ENCODE peak calls at places on chromosome 6, in ten cellular contexts. W is kidney epithelial cell; B is astrocyte; P is MM.1S; Y is breast epithelium; S is IMR-90; R is CD8-positive, alpha-beta T cell; F is PC-9; V is Panc1; Z is pancreas. L is an unnamed sample.
A peak's percentile ranks its signal among the peaks of the same experiment; 100 is the strongest.

GRCh38 chr6:157019733-157020132 is 242.6 kb downstream of the ARID1B start:
- DNase-seq in W (no peak), B (no peak), P (peak; percentile 31), Y (no peak), S (peak; percentile 26), R (no peak), F (no peak), V (no peak), Z (no peak), L (no peak)

GRCh38 chr6:127481628-127482027 is 22.4 kb upstream of the KIAA0408 start:
- DNase-seq in W (peak; percentile 73), B (peak; percentile 82), P (no peak), Y (no peak), S (peak; percentile 68), R (no peak), F (peak; percentile 39), V (no peak), Z (no peak), L (no peak)

GRCh38 chr6:45411959-45412358 is 34.2 kb upstream of the SUPT3H start:
- DNase-seq in W (no peak), B (no peak), P (no peak), Y (no peak), S (no peak), R (no peak), F (peak; percentile 31), V (no peak), Z (no peak), L (no peak)

GRCh38 chr6:34238507-34239239 is 2.0 kb downstream of the HMGA1 start:
- DNase-seq in W (no peak), B (no peak), P (no peak), Y (no peak), S (no peak), R (no peak), F (no peak), V (no peak), Z (no peak), L (no peak)

GRCh38 chr6:82914511-82914910 is 151.1 kb downstream of the UBE3D start:
- DNase-seq in W (no peak), B (no peak), P (no peak), Y (no peak), S (no peak), R (no peak), F (no peak), V (no peak), Z (no peak), L (no peak)

GRCh38 chr6:6665505-6665904 is 77.0 kb downstream of the LY86 start:
- DNase-seq in W (no peak), B (no peak), P (no peak), Y (no peak), S (no peak), R (no peak), F (no peak), V (no peak), Z (no peak), L (no peak)

GRCh38 chr6:114403858-114404257 is 61.0 kb upstream of the HS3ST5 start:
- DNase-seq in W (no peak), B (no peak), P (no peak), Y (no peak), S (no peak), R (no peak), F (no peak), V (no peak), Z (no peak), L (no peak)

GRCh38 chr6:71373943-71374342 is 85.3 kb downstream of the OGFRL1 start:
- DNase-seq in W (no peak), B (no peak), P (no peak), Y (no peak), S (no peak), R (no peak), F (no peak), V (no peak), Z (no peak), L (no peak)

GRCh38 chr6:32849126-32849525 is 4.4 kb downstream of the TAP1 start:
- DNase-seq in W (no peak), B (no peak), P (no peak), Y (no peak), S (no peak), R (no peak), F (no peak), V (no peak), Z (no peak), L (no peak)

GRCh38 chr6:135586844-135587243 is 89.3 kb upstream of the AHI1 start:
- DNase-seq in W (no peak), B (peak; percentile 96), P (peak; percentile 94), Y (no peak), S (peak; percentile 47), R (no peak), F (no peak), V (no peak), Z (no peak), L (peak; percentile 31)

GRCh38 chr6:41257369-41258195 is 28.9 kb downstream of the TREM1 start:
- DNase-seq in W (peak; percentile 10), B (peak; percentile 39), P (no peak), Y (no peak), S (peak; percentile 44), R (no peak), F (peak; percentile 26), V (no peak), Z (peak; percentile 71), L (no peak)

GRCh38 chr6:164151161-164151728 is 736.7 kb downstream of the QKI start:
- DNase-seq in W (no peak), B (peak; percentile 37), P (no peak), Y (no peak), S (no peak), R (no peak), F (no peak), V (no peak), Z (no peak), L (no peak)

GRCh38 chr6:159321267-159321666 is 152.1 kb downstream of the FNDC1 start:
- DNase-seq in W (no peak), B (no peak), P (no peak), Y (no peak), S (no peak), R (no peak), F (no peak), V (no peak), Z (no peak), L (no peak)

GRCh38 chr6:6910734-6911295 is 196.9 kb upstream of the RREB1 start:
- DNase-seq in W (no peak), B (no peak), P (no peak), Y (no peak), S (no peak), R (no peak), F (no peak), V (no peak), Z (no peak), L (no peak)

GRCh38 chr6:26225848-26226590 is 138.8 kb downstream of the HFE start:
- DNase-seq in W (no peak), B (no peak), P (no peak), Y (no peak), S (no peak), R (no peak), F (no peak), V (no peak), Z (no peak), L (no peak)
- H3K4me3 ChIP-seq in W (peak overlapping the region; percentile 45), B (peak overlapping the region; percentile 87), P (no peak overlapping the region), Y (no peak overlapping the region), S (peak overlapping the region; percentile 81), R (no peak overlapping the region), F (no peak overlapping the region), V (peak overlapping the region; percentile 45), Z (no peak overlapping the region), L (no peak overlapping the region)

GRCh38 chr6:23547851-23548250 is 578.2 kb upstream of the NRSN1 start:
- DNase-seq in W (no peak), B (no peak), P (no peak), Y (no peak), S (no peak), R (no peak), F (no peak), V (no peak), Z (no peak), L (no peak)
- TF ChIP-seq CTCF in W (peak; percentile 8), B (no peak), P (no peak), Y (peak; percentile 29), S (no peak), R (no peak), F (peak; percentile 33), V (peak; percentile 15), Z (no peak), L (no peak)

GRCh38 chr6:10877012-10877411 is 4.8 kb downstream of the GCM2 start:
- DNase-seq in W (no peak), B (no peak), P (no peak), Y (no peak), S (no peak), R (no peak), F (no peak), V (no peak), Z (no peak), L (no peak)

GRCh38 chr6:10883312-10884244 is 1.7 kb upstream of the GCM2 start:
- DNase-seq in W (no peak), B (no peak), P (no peak), Y (no peak), S (no peak), R (no peak), F (no peak), V (no peak), Z (no peak), L (no peak)

GRCh38 chr6:10884245-10884972 is 2.4 kb upstream of the SYCP2L start:
- DNase-seq in W (no peak), B (no peak), P (no peak), Y (no peak), S (no peak), R (no peak), F (no peak), V (no peak), Z (no peak), L (no peak)

GRCh38 chr6:10882654-10883053 is 813 bp upstream of the GCM2 start:
- DNase-seq in W (no peak), B (no peak), P (no peak), Y (no peak), S (no peak), R (no peak), F (no peak), V (no peak), Z (no peak), L (no peak)

GRCh38 chr6:10880366-10880765 is 1.5 kb downstream of the GCM2 start:
- DNase-seq in W (no peak), B (no peak), P (no peak), Y (no peak), S (no peak), R (no peak), F (no peak), V (no peak), Z (no peak), L (no peak)
- H3K27me3 ChIP-seq in W (peaks cover 46% of the 10 kb centered on the region), B (peaks cover 61% of the 10 kb centered on the region), P (peaks cover 11% of the 10 kb centered on the region), Y (peaks cover 5% of the 10 kb centered on the region), S (peaks cover 52% of the 10 kb centered on the region), R (peaks cover 3% of the 10 kb centered on the region), F (no peaks in the 10 kb centered on the region), V (no peaks in the 10 kb centered on the region), Z (no peaks in the 10 kb centered on the region), L (peaks cover 2% of the 10 kb centered on the region)

DNA sequence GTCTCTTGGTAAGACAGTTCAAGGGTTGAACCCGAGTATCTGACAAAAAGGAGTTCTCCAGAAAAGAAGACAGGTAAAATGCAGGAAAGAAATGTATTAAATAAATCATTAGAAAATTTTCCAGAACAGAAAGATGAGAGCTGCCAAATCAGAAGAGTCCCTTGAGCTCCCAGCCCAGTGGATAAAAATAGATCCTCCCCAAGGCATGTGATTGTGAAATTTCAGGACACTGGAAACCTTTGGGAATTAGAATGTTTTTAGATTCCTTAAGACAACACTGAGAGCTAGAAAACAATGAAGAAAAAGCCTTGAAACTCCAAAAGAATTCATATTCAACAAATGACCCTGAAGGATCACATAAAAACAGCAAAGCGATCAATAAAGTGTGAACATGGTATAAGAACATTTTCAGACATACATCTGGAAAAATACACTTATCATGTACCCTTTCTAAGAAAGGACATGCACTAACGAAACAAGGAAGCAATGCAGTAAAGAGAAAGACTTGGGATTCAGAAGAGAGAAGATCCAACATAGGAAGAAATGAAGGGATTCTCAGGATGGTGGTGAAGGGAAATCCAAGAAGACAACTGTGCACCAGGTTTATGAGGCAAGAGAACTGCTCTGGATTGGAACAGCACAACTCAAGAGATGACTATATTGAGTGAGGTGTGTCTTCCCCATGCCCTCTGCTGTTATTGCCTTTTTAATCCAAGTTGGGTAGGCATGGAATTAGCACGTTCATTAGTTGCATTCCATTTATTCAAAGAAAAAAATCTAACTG is 390.4 kb downstream of the SYNE1 start:
- DNase-seq in W (no peak), B (peak; percentile 26), P (no peak), Y (no peak), S (peak; percentile 54), R (no peak), F (no peak), V (no peak), Z (no peak), L (no peak)
- H3K4me3 ChIP-seq in W (no peak overlapping the region), B (no peak overlapping the region), P (no peak overlapping the region), Y (no peak overlapping the region), S (no peak overlapping the region), R (no peak overlapping the region), F (no peak overlapping the region), V (no peak overlapping the region), Z (no peak overlapping the region), L (no peak overlapping the region)

L was measured in GM06990.